ENCODE peak calls at places on chromosomes 3 and 15, in four cellular contexts. D is RPMI8226, K is mucosa of gallbladder, O is right lobe of liver. J is an unnamed sample.

GRCh38 chr3:62101488-62101887 is 271.9 kb downstream of the FEZF2 start:
- DNase-seq in D (no peak), K (no peak), O (no peak), J (no peak)

GRCh38 chr3:152834354-152835310 is at the start of gene P2RY1:
- DNase-seq in D (peak), K (peak), O (peak), J (no peak)

GRCh38 chr3:72262707-72263106 is 477.8 kb upstream of the PROK2 start:
- DNase-seq in D (no peak), K (no peak), O (no peak), J (no peak)

GRCh38 chr15:62850791-62851291 is 191.7 kb upstream of the TPM1 start:
- DNase-seq in D (no peak), K (no peak), O (no peak), J (no peak)

GRCh38 chr3:141796436-141797166 is 33.4 kb downstream of the GRK7 start:
- DNase-seq in D (peak), K (peak), O (no peak), J (no peak)

GRCh38 chr3:129039271-129040038 is 21.1 kb upstream of the GP9 start:
- DNase-seq in D (peak), K (no peak), O (no peak), J (no peak)

GRCh38 chr3:143294183-143294582 is 174.6 kb downstream of the CHST2 start:
- DNase-seq in D (no peak), K (no peak), O (no peak), J (no peak)

GRCh38 chr3:55440406-55440708 is 46.7 kb downstream of the WNT5A start:
- DNase-seq in D (no peak), K (no peak), O (no peak), J (no peak)

GRCh38 chr3:71709908-71710511 is 15.2 kb downstream of the EIF4E3 start:
- DNase-seq in D (no peak), K (no peak), O (no peak), J (no peak)

GRCh38 chr3:60226907-60227306 is 1024.3 kb downstream of the FHIT start:
- DNase-seq in D (no peak), K (no peak), O (no peak), J (no peak)

GRCh38 chr15:72389231-72389630 is 8.9 kb upstream of the TMEM202 start:
- DNase-seq in D (no peak), K (peak), O (no peak), J (no peak)

GRCh38 chr3:176147251-176147650 is 1050.0 kb downstream of the TBL1XR1 start:
- DNase-seq in D (no peak), K (no peak), O (no peak), J (peak)

GRCh38 chr3:23264413-23264812 is 61.3 kb downstream of the UBE2E2 start:
- DNase-seq in D (no peak), K (no peak), O (no peak), J (no peak)

GRCh38 chr3:47577583-47578118 is 1.0 kb downstream of the CSPG5 start:
- DNase-seq in D (no peak), K (no peak), O (peak), J (no peak)

GRCh38 chr15:81400640-81401236 is 26.7 kb upstream of the TMC3 start:
- DNase-seq in D (peak), K (no peak), O (no peak), J (peak)

GRCh38 chr3:100150583-100150982 is 36.3 kb upstream of the FILIP1L start:
- DNase-seq in D (no peak), K (no peak), O (no peak), J (no peak)

GRCh38 chr3:72582211-72582878 is 265.9 kb downstream of the SHQ1 start:
- DNase-seq in D (no peak), K (no peak), O (peak), J (no peak)

GRCh38 chr15:59995568-59996349 is 8.4 kb upstream of the FOXB1 start:
- DNase-seq in D (no peak), K (no peak), O (no peak), J (no peak)

GRCh38 chr15:80072285-80072684 is 12.8 kb downstream of the ZFAND6 start:
- DNase-seq in D (peak), K (peak), O (no peak), J (peak)

GRCh38 chr3:139780603-139781002 is 102.8 kb upstream of the NMNAT3 start:
- DNase-seq in D (no peak), K (no peak), O (no peak), J (no peak)

GRCh38 chr15:74422723-74423442 is 10.9 kb downstream of the SEMA7A start:
- DNase-seq in D (no peak), K (no peak), O (no peak), J (no peak)

GRCh38 chr3:24583004-24583403 is 88.4 kb upstream of the THRB start:
- DNase-seq in D (no peak), K (no peak), O (peak), J (peak)

GRCh38 chr3:169041677-169042171 is 621.8 kb downstream of the MECOM start:
- DNase-seq in D (peak), K (no peak), O (no peak), J (peak)

GRCh38 chr15:72784233-72784876 is 797 bp upstream of the ADPGK start:
- DNase-seq in D (peak), K (peak), O (peak), J (peak)

GRCh38 chr3:12742330-12743107 is 16.5 kb downstream of the TMEM40 start:
- DNase-seq in D (no peak), K (no peak), O (no peak), J (no peak)

GRCh38 chr3:54714035-54714434 is 213.8 kb downstream of the LRTM1 start:
- DNase-seq in D (no peak), K (no peak), O (no peak), J (no peak)

GRCh38 chr3:101865751-101866509 is 16.6 kb downstream of the NFKBIZ start:
- DNase-seq in D (no peak), K (no peak), O (no peak), J (no peak)

GRCh38 chr3:101803152-101803782 is 24.3 kb downstream of the NXPE3 start:
- DNase-seq in D (peak), K (peak), O (no peak), J (peak)

GRCh38 chr3:45693941-45694521 is 4.8 kb downstream of the SACM1L start:
- DNase-seq in D (no peak), K (no peak), O (no peak), J (no peak)

GRCh38 chr15:90885432-90886290 is 1.4 kb downstream of the FES start:
- DNase-seq in D (peak), K (peak), O (peak), J (no peak)

GRCh38 chr3:123322866-123323265 is 121.1 kb downstream of the SEC22A start:
- DNase-seq in D (no peak), K (no peak), O (no peak), J (no peak)

GRCh38 chr3:189204467-189204866 is 32.7 kb downstream of the TPRG1 start:
- DNase-seq in D (no peak), K (no peak), O (no peak), J (peak)

GRCh38 chr15:101124731-101125558 is 126.9 kb downstream of the CHSY1 start:
- DNase-seq in D (no peak), K (no peak), O (no peak), J (no peak)

GRCh38 chr3:143443851-143444331 is 324.3 kb downstream of the CHST2 start:
- DNase-seq in D (no peak), K (peak), O (no peak), J (no peak)

J was measured in T47D.